ENCODE peak calls at places on chromosomes 6 and 20, in seven cellular contexts. B, W, U, H, K, N and D are unnamed samples.

GRCh38 chr6:1463275-1463674 is 73.9 kb downstream of the FOXF2 start:
- DNase-seq in B (no peak), W (no peak), U (no peak), H (no peak), K (no peak), N (no peak), D (no peak)

GRCh38 chr20:25309395-25310267 is 61.7 kb downstream of the PYGB start:
- DNase-seq in B (peak), W (no peak), U (peak), H (peak), K (peak), N (no peak), D (no peak)

GRCh38 chr6:138522611-138523010 is 23.3 kb upstream of the NHSL1 start:
- DNase-seq in B (no peak), W (no peak), U (no peak), H (no peak), K (no peak), N (no peak), D (no peak)

GRCh38 chr6:92934625-92935024 is 484.7 kb downstream of the EPHA7 start:
- DNase-seq in B (no peak), W (no peak), U (no peak), H (no peak), K (no peak), N (no peak), D (no peak)

GRCh38 chr6:7887278-7887991 is 23.2 kb downstream of the TXNDC5 start:
- DNase-seq in B (no peak), W (no peak), U (no peak), H (no peak), K (no peak), N (no peak), D (no peak)

GRCh38 chr6:91088515-91088914 is 501.6 kb upstream of the MAP3K7 start:
- DNase-seq in B (no peak), W (no peak), U (no peak), H (no peak), K (no peak), N (no peak), D (no peak)

GRCh38 chr20:56362833-56363413 is 4.1 kb downstream of the FAM210B start:
- DNase-seq in B (no peak), W (no peak), U (no peak), H (peak), K (no peak), N (no peak), D (no peak)

GRCh38 chr20:1664911-1665310 is 7.3 kb upstream of the SIRPG start:
- DNase-seq in B (no peak), W (peak), U (no peak), H (no peak), K (peak), N (no peak), D (no peak)

GRCh38 chr6:154318711-154319110 is 37.9 kb downstream of the IPCEF1 start:
- DNase-seq in B (no peak), W (no peak), U (no peak), H (peak), K (no peak), N (no peak), D (no peak)

GRCh38 chr20:4318891-4319290 is 303.5 kb upstream of the RNF24 start:
- DNase-seq in B (no peak), W (no peak), U (no peak), H (no peak), K (no peak), N (no peak), D (no peak)

GRCh38 chr6:19972221-19972620 is 135.1 kb downstream of the ID4 start:
- DNase-seq in B (no peak), W (no peak), U (no peak), H (no peak), K (no peak), N (no peak), D (no peak)

GRCh38 chr6:111812080-111813038 is 60.9 kb downstream of the FYN start:
- DNase-seq in B (peak), W (no peak), U (no peak), H (peak), K (no peak), N (no peak), D (no peak)